ENCODE peak calls at places on chromosome 11, in four cellular contexts. V, C, F and B are unnamed samples.

GRCh38 chr11:131744847-131745246 is 374.4 kb downstream of the NTM start:
- DNase-seq in V (no peak), C (no peak), F (no peak), B (no peak)

GRCh38 chr11:733072-733471 is 14.2 kb upstream of the TALDO1 start:
- DNase-seq in V (peak), C (no peak), F (no peak), B (no peak)

GRCh38 chr11:7457211-7457610 is 28.1 kb upstream of the OLFML1 start:
- DNase-seq in V (no peak), C (no peak), F (no peak), B (no peak)

GRCh38 chr11:41497974-41498373 is 38.5 kb upstream of the LRRC4C start:
- DNase-seq in V (no peak), C (no peak), F (no peak), B (no peak)

GRCh38 chr11:27963370-27963769 is 144.6 kb downstream of the KIF18A start:
- DNase-seq in V (no peak), C (no peak), F (no peak), B (peak)

GRCh38 chr11:133064152-133064877 is 468.0 kb downstream of the OPCML start:
- DNase-seq in V (peak), C (no peak), F (peak), B (peak)

GRCh38 chr11:106656646-106657045 is 361.6 kb downstream of the GUCY1A2 start:
- DNase-seq in V (no peak), C (no peak), F (no peak), B (no peak)

GRCh38 chr11:73465019-73465675 is 88.9 kb downstream of the RELT start:
- DNase-seq in V (no peak), C (no peak), F (no peak), B (no peak)

GRCh38 chr11:10654211-10655150 is 39.1 kb downstream of the IRAG1 start:
- DNase-seq in V (peak), C (peak), F (peak), B (peak)

GRCh38 chr11:93572171-93572570 is 29.0 kb upstream of the SMCO4 start:
- DNase-seq in V (no peak), C (no peak), F (no peak), B (no peak)

GRCh38 chr11:72038491-72038890 is 39.8 kb downstream of the IL18BP start:
- DNase-seq in V (peak), C (no peak), F (no peak), B (no peak)

GRCh38 chr11:10550503-10550902 is 9.5 kb upstream of the RNF141 start:
- DNase-seq in V (no peak), C (no peak), F (peak), B (no peak)

GRCh38 chr11:8597182-8597581 is 3.2 kb upstream of the STK33 start:
- DNase-seq in V (no peak), C (no peak), F (no peak), B (no peak)

GRCh38 chr11:124873980-124874379 is 8.7 kb downstream of the ROBO3 start:
- DNase-seq in V (no peak), C (no peak), F (no peak), B (no peak)

GRCh38 chr11:84922212-84922805 is 704.8 kb downstream of the DLG2 start:
- DNase-seq in V (no peak), C (no peak), F (no peak), B (no peak)

GRCh38 chr11:36258730-36259360 is 30.4 kb downstream of the COMMD9 start:
- DNase-seq in V (peak), C (no peak), F (peak), B (peak)

GRCh38 chr11:84419576-84419975 is 1133.4 kb upstream of the CCDC90B start:
- DNase-seq in V (no peak), C (no peak), F (no peak), B (no peak)

GRCh38 chr11:126474888-126475626 is 119.6 kb downstream of the ST3GAL4 start:
- DNase-seq in V (no peak), C (no peak), F (peak), B (no peak)

GRCh38 chr11:22521226-22521625 is 104.4 kb downstream of the FANCF start:
- DNase-seq in V (no peak), C (no peak), F (peak), B (no peak)

GRCh38 chr11:65180877-65181568 is 705 bp upstream of the CAPN1 start:
- DNase-seq in V (peak), C (peak), F (peak), B (peak)

GRCh38 chr11:67292671-67293070 is 3.6 kb downstream of the ANKRD13D start:
- DNase-seq in V (no peak), C (no peak), F (no peak), B (no peak)
- TF ChIP-seq FOXM1 in V (no peak), C (no peak), F (no peak), B (no peak)

DNA sequence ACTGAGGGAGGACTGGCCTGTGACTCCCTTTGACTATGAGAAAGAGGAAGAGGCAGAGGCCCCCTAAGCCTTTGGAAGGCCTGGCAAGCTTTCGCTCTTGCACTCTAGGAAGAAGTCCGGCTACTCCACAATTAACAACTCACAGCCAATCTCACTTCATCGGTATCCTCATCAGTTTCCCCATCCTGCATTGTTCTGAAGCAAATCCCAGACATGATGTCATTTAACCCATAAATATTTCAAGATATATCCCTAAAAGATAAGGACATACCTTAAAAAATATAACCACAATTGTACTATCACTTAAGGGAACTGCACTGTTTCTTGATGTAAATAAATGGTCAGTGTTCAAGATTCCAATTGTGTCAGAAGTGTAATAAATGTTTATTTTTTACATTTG is 63.1 kb downstream of the CWC15 start:
- DNase-seq in V (no peak), C (no peak), F (no peak), B (no peak)
- TF ChIP-seq TARDBP in V (no peak), C (no peak), F (no peak), B (no peak)

DNA sequence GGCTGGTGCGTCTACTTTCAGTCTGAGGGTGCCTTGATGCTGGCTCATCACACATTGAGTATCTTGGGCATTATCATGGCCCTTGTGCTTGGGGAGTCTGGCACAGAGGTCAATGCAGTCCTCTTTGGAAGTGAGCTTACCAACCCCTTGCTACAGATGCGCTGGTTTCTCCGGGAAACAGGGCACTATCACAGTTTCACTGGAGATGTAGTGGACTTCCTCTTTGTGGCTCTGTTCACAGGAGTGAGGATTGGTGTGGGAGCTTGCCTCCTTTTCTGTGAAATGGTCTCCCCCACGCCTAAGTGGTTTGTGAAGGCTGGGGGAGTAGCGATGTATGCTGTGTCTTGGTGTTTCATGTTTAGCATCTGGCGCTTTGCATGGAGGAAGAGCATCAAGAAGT is 4.9 kb downstream of the TLCD5 start:
- DNase-seq in V (no peak), C (no peak), F (no peak), B (no peak)
- TF ChIP-seq FOXM1 in V (no peak), C (no peak), F (no peak), B (no peak)

GRCh38 chr11:31815743-31816466 is 4.8 kb upstream of the PAX6 start:
- DNase-seq in V (peak), C (no peak), F (no peak), B (peak)
- TF ChIP-seq TARDBP in V (no peak), C (no peak), F (no peak), B (peak)

GRCh38 chr11:74870485-74870884 is 78.4 kb downstream of the XRRA1 start:
- DNase-seq in V (peak), C (no peak), F (peak), B (peak)
- TF ChIP-seq FOXM1 in V (no peak), C (no peak), F (no peak), B (no peak)

GRCh38 chr11:121312483-121312882 is 19.9 kb downstream of the SC5D start:
- DNase-seq in V (no peak), C (no peak), F (no peak), B (no peak)

GRCh38 chr11:121309688-121310087 is 17.1 kb downstream of the SC5D start:
- DNase-seq in V (no peak), C (no peak), F (no peak), B (no peak)

GRCh38 chr11:121311373-121311772 is 18.8 kb downstream of the SC5D start:
- DNase-seq in V (no peak), C (no peak), F (no peak), B (no peak)

DNA sequence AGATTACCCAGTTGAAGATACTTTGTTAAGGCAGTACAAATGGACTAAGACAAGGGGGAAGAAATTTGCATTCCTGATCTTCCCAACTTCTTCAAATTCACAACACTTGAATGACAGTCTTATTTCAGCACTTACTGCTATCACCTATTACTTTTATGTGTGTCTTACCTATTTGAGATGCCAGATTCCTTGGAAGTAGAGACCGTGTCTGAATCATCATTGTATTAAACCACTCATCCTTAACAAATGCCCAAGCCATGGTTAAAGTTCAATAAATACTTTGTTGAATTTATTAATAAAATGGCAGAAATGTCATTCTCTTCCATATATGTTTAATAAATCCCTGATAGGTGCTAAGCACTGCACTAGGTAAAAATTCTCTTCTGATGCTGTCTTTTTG is 18.3 kb downstream of the SC5D start:
- DNase-seq in V (no peak), C (no peak), F (no peak), B (no peak)
- TF ChIP-seq TARDBP in V (no peak), C (no peak), F (no peak), B (no peak)

GRCh38 chr11:69369945-69370344 is 76.0 kb downstream of the MYEOV start:
- DNase-seq in V (no peak), C (no peak), F (no peak), B (no peak)

GRCh38 chr11:69372589-69373250 is 78.8 kb downstream of the MYEOV start:
- DNase-seq in V (no peak), C (no peak), F (no peak), B (no peak)

GRCh38 chr11:69370984-69371709 is 77.2 kb downstream of the MYEOV start:
- DNase-seq in V (no peak), C (no peak), F (no peak), B (no peak)

GRCh38 chr11:69373251-69373635 is 79.3 kb downstream of the MYEOV start:
- DNase-seq in V (no peak), C (no peak), F (no peak), B (no peak)

DNA sequence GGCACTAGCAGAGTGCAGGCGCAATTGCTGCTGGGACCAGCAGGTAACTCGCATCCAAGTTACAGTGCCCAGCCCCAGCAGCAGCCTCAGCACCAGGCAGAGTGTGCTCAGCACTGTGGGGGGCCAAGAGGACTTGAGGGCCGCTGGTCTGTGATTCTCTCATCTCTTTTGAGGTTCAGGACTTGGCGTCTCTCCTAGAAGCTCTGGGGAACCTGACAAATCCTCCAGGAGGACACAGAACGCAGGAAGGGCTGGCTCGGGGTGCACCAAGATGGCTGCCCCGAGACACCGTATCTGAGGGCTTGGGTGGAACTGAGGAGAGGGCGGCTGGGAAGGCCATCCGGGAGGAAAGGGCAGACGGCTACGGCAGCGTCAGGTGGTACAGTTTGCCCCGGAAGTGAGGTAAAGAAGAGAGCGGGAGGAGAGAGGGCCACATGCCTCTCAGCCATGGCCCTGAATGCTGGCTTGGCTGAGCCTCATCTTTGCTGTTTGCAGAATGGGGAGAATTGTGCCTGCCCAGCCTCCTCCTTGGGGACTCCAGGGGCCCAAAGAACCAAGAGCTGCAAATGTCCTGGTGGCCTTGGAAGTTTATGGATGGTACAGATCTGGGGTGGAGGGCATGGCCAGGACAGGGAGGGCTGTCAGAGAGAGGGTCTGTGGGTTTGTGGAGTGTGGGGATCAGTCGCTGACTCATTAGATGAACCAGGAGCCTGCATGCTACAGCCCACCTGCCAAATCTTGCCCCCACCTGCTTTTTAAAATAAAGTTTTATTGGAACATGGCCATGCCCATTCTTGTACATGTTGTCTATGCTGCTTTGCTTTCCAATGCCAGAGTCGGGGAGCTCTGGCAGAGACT is 78.0 kb downstream of the MYEOV start:
- DNase-seq in V (no peak), C (no peak), F (no peak), B (no peak)
- TF ChIP-seq FOXM1 in V (no peak), C (no peak), F (no peak), B (no peak)

DNA sequence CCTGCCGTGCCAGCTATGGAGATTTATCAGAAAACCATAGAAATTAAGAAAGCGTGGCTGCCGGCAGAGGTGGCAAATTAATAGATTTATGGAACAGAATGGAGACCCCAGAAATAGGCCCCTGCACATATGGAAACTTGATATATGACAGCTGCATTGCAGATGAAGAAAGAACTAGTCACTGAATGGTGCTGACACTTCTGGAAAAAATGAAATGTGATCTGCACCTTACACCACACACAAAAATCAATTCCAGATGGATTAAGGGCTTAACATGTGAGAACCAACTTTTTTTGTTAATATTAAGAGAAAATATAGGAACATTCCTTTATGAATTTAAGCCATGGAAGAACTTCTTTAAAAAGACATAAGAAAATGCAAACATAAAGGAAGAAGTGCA is 40.2 kb upstream of the TSKU start:
- DNase-seq in V (no peak), C (no peak), F (no peak), B (no peak)
- TF ChIP-seq TARDBP in V (no peak), C (no peak), F (no peak), B (no peak)

GRCh38 chr11:78045851-78046485 is 17.7 kb upstream of the THRSP start:
- DNase-seq in V (peak), C (no peak), F (peak), B (peak)
- TF ChIP-seq FOXM1 in V (no peak), C (no peak), F (no peak), B (no peak)